ENCODE peak calls at places on chromosomes 3 and 15, in four cellular contexts. X is HepG2, Z is HEK293T, C is GM12878. E is an unnamed sample.
A peak's percentile ranks its signal among the peaks of the same experiment; 100 is the strongest.

GRCh38 chr3:17116007-17116659 is 231.4 kb downstream of the PLCL2 start:
- DNase-seq in X (no peak), Z (no peak), C (no peak), E (no peak)

GRCh38 chr3:101117473-101117872 is 124.3 kb upstream of the ABI3BP start:
- DNase-seq in X (no peak), Z (no peak), C (no peak), E (no peak)

GRCh38 chr3:37680393-37680792 is 181.3 kb upstream of the CTDSPL start:
- DNase-seq in X (no peak), Z (no peak), C (no peak), E (no peak)

GRCh38 chr3:169527539-169527938 is 136.0 kb downstream of the MECOM start:
- DNase-seq in X (no peak), Z (no peak), C (no peak), E (no peak)

GRCh38 chr3:119469378-119470189 is 821 bp downstream of the POGLUT1 start:
- DNase-seq in X (no peak), Z (no peak), C (peak; percentile 25), E (no peak)

GRCh38 chr3:139541156-139541897 is 1.8 kb upstream of the RBP1 start:
- DNase-seq in X (no peak), Z (no peak), C (no peak), E (no peak)

GRCh38 chr3:133383175-133383574 is 16.7 kb upstream of the BFSP2 start:
- DNase-seq in X (no peak), Z (no peak), C (no peak), E (no peak)

GRCh38 chr3:80241791-80242190 is 474.0 kb upstream of the ROBO1 start:
- DNase-seq in X (no peak), Z (no peak), C (no peak), E (no peak)

GRCh38 chr15:99412082-99412481 is 153.7 kb upstream of the MEF2A start:
- DNase-seq in X (no peak), Z (no peak), C (no peak), E (no peak)

GRCh38 chr3:63576826-63577225 is 75.6 kb upstream of the SNTN start:
- DNase-seq in X (no peak), Z (no peak), C (no peak), E (no peak)

GRCh38 chr3:73656241-73656890 is 31.6 kb upstream of the PDZRN3 start:
- DNase-seq in X (no peak), Z (no peak), C (no peak), E (no peak)

GRCh38 chr3:27511724-27512422 is 27.7 kb upstream of the SLC4A7 start:
- DNase-seq in X (no peak), Z (no peak), C (no peak), E (no peak)

GRCh38 chr15:91784973-91785709 is 68.4 kb upstream of the SLCO3A1 start:
- DNase-seq in X (no peak), Z (no peak), C (no peak), E (no peak)

GRCh38 chr3:4830586-4830914 is 148.7 kb upstream of the BHLHE40 start:
- DNase-seq in X (no peak), Z (no peak), C (no peak), E (no peak)

GRCh38 chr15:100919481-100920405 is 586 bp downstream of the LRRK1 start:
- DNase-seq in X (no peak), Z (no peak), C (no peak), E (no peak)

GRCh38 chr3:159821148-159821547 is 167.5 kb upstream of the IL12A start:
- DNase-seq in X (no peak), Z (no peak), C (no peak), E (no peak)

GRCh38 chr3:61936344-61936937 is 375.1 kb downstream of the PTPRG start:
- DNase-seq in X (peak; percentile 6), Z (peak; percentile 48), C (no peak), E (peak; percentile 36)

GRCh38 chr3:25962255-25962654 is 172.4 kb downstream of the OXSM start:
- DNase-seq in X (peak; percentile 6), Z (peak; percentile 23), C (no peak), E (no peak)

GRCh38 chr15:45157974-45158373 is 28.2 kb downstream of the DUOX1 start:
- DNase-seq in X (no peak), Z (no peak), C (no peak), E (no peak)

GRCh38 chr15:98767692-98768091 is 119.4 kb downstream of the IGF1R start:
- DNase-seq in X (no peak), Z (no peak), C (no peak), E (no peak)

DNA sequence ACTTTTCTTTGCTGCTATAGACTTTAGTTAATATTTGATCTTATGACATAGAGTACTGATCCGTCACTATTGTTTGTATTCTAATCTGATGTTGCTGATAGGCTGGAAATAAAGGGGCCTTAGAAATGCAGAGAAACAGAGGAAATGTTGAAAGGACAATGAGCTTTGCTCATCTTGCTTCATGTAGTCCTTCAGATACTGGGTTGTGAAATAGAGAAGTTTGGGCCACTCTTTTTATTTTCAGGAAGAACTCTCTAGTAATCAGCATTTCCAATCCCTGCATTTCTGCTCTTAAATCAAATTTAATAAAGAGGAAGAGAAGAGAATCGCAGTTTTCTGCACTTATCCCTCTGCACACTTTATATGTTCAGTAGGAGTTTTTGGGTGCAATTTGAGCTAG is 192.8 kb upstream of the THBS1 start:
- DNase-seq in X (peak; percentile 76), Z (no peak), C (no peak), E (no peak)
- TF ChIP-seq FOXK2 in X (no peak), Z (no peak), C (no peak), E (no peak)

GRCh38 chr15:41827290-41827879 is 507 bp upstream of the JMJD7 start:
- DNase-seq in X (no peak), Z (peak; percentile 10), C (no peak), E (peak; percentile 35)
- TF ChIP-seq FOXK2 in X (no peak), Z (no peak), C (no peak), E (no peak)

GRCh38 chr3:72100626-72101187 is 315.8 kb upstream of the PROK2 start:
- DNase-seq in X (no peak), Z (peak; percentile 65), C (peak; percentile 77), E (peak; percentile 56)

GRCh38 chr3:72101538-72101937 is 316.6 kb upstream of the PROK2 start:
- DNase-seq in X (no peak), Z (no peak), C (no peak), E (no peak)

GRCh38 chr3:72102057-72102711 is 317.2 kb upstream of the PROK2 start:
- DNase-seq in X (no peak), Z (no peak), C (no peak), E (no peak)

GRCh38 chr3:72100062-72100511 is 315.1 kb upstream of the PROK2 start:
- DNase-seq in X (no peak), Z (no peak), C (no peak), E (no peak)

DNA sequence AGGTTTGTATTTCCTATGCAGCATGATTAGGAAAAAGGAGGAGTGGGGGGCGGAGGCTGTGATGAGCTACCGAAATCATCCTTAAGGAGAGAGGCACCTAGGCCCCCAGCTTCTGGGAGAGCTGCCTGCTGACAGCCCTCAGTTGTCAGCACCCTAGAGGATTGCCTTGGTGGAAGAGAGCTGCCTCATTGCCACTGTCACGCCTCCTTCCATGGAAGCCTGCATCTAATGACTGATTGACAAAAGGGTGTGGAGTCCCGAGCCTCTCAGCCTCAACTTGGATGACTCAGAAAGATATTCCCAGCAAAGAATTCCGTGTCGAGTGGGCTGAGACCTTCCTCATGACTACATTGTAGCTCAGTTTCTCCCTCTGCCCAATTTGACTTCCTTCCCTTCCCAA is 320.4 kb upstream of the PROK2 start:
- DNase-seq in X (no peak), Z (no peak), C (no peak), E (no peak)
- TF ChIP-seq FOXK2 in X (no peak), Z (no peak), C (no peak), E (no peak)

DNA sequence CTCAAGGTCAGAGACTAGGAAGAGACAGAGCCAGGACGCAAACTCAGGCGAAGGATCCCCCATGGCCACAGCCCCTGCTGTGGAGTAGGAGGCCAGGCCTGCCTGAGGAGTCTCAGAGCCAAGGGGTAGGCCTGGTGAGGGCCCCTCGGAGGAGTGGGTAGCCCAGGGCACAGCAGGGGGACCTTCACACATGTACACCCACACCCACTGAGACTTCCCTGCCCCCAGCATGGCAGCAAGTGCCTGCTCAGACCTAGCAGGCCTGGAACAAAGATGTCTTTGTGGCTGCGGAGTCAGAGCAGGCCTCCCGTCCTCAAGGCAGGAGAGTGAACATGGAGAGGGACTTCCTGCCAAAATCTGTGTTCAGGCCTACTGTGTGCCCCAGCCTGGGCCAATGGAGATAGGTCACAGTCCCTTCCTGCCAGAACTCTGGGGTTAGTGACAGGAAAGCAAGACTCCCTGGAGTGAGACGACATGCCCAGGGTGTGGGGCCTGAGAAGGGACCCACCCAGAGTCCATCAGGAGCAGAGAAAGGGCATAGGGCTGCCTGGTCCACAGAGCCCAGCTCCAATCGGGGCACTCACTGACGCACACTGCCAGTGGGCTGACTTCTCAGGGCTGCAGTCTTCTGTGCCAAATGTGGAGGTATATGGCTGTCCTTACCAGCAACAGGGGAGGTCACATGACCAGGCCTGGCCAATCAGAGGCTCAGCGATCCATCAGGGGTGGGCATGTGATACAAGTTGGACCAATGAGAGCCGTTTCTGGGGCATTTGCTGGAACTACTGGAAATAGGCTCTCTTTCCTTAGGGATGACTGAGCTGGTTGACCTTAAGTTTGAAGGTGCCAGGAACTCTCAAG is 2.3 kb downstream of the GRIP2 start:
- DNase-seq in X (no peak), Z (peak; percentile 70), C (no peak), E (peak; percentile 57)
- TF ChIP-seq FOXK2 in X (no peak), Z (no peak), C (no peak), E (no peak)